ENCODE peak calls at places on chromosomes 6 and 20, in four cellular contexts. R is GM12878, L is IMR-90, U is K562. V is an unnamed sample.
A peak's percentile ranks its signal among the peaks of the same experiment; 100 is the strongest.

GRCh38 chr20:60215786-60216730 is 257.8 kb downstream of the CDH26 start:
- DNase-seq in R (no peak), L (no peak), U (no peak), V (no peak)

GRCh38 chr6:20014508-20014907 is 177.3 kb downstream of the ID4 start:
- DNase-seq in R (no peak), L (no peak), U (no peak), V (no peak)

GRCh38 chr6:54899986-54900385 is 53.4 kb downstream of the FAM83B start:
- DNase-seq in R (no peak), L (no peak), U (no peak), V (no peak)

GRCh38 chr6:57226221-57226620 is 4.1 kb upstream of the RAB23 start:
- DNase-seq in R (no peak), L (no peak), U (no peak), V (no peak)

GRCh38 chr6:158666637-158667359 is 16.9 kb downstream of the SYTL3 start:
- DNase-seq in R (no peak), L (peak; percentile 71), U (no peak), V (no peak)

GRCh38 chr6:29853245-29853644 is 25.6 kb downstream of the HLA-G start:
- DNase-seq in R (no peak), L (no peak), U (no peak), V (no peak)

GRCh38 chr6:2900221-2900807 is 2.8 kb downstream of the SERPINB9 start:
- DNase-seq in R (no peak), L (no peak), U (no peak), V (no peak)

GRCh38 chr6:56002336-56002735 is 126.9 kb upstream of the BMP5 start:
- DNase-seq in R (no peak), L (no peak), U (no peak), V (no peak)

GRCh38 chr20:47502271-47502730 is 614 bp downstream of the NCOA3 start:
- DNase-seq in R (no peak), L (peak; percentile 8), U (peak; percentile 44), V (no peak)

GRCh38 chr6:123926000-123926399 is 122.3 kb downstream of the NKAIN2 start:
- DNase-seq in R (no peak), L (peak; percentile 12), U (no peak), V (no peak)

GRCh38 chr6:19024737-19025136 is 637.6 kb downstream of the RNF144B start:
- DNase-seq in R (no peak), L (peak; percentile 15), U (peak; percentile 3), V (no peak)

GRCh38 chr6:150741633-150742200 is 123.8 kb upstream of the MTHFD1L start:
- DNase-seq in R (no peak), L (no peak), U (peak; percentile 31), V (peak; percentile 31)

GRCh38 chr6:140779341-140779740 is 1353.4 kb upstream of the GJE1 start:
- DNase-seq in R (no peak), L (peak; percentile 54), U (no peak), V (no peak)

GRCh38 chr6:26025047-26025893 is 62.0 kb upstream of the HFE start:
- DNase-seq in R (no peak), L (peak; percentile 91), U (peak; percentile 82), V (peak; percentile 80)

GRCh38 chr6:153056308-153056707 is 53.8 kb upstream of the MTRF1L start:
- DNase-seq in R (no peak), L (no peak), U (no peak), V (no peak)

GRCh38 chr6:4264076-4264475 is 128.7 kb upstream of the ECI2 start:
- DNase-seq in R (no peak), L (no peak), U (no peak), V (no peak)

GRCh38 chr6:148716811-148717210 is 30.0 kb upstream of the UST start:
- DNase-seq in R (no peak), L (no peak), U (no peak), V (no peak)

GRCh38 chr20:32333181-32333987 is 24.7 kb upstream of the ASXL1 start:
- DNase-seq in R (peak; percentile 81), L (no peak), U (peak; percentile 62), V (peak; percentile 21)

GRCh38 chr20:22180244-22180643 is 404.1 kb downstream of the FOXA2 start:
- DNase-seq in R (no peak), L (no peak), U (peak; percentile 9), V (no peak)

GRCh38 chr6:41966961-41967311 is 25.3 kb upstream of the CCND3 start:
- DNase-seq in R (no peak), L (peak; percentile 58), U (peak; percentile 84), V (peak; percentile 76)

GRCh38 chr20:17870063-17870740 is 98.4 kb downstream of the SNX5 start:
- DNase-seq in R (no peak), L (peak; percentile 32), U (no peak), V (no peak)

GRCh38 chr6:83613378-83613777 is 95.5 kb downstream of the SNAP91 start:
- DNase-seq in R (no peak), L (no peak), U (no peak), V (no peak)

GRCh38 chr20:45765307-45765910 is 26.3 kb downstream of the WFDC3 start:
- DNase-seq in R (no peak), L (no peak), U (no peak), V (no peak)

GRCh38 chr6:123022980-123023379 is 26.9 kb downstream of the CLVS2 start:
- DNase-seq in R (no peak), L (no peak), U (no peak), V (no peak)

GRCh38 chr6:21595265-21595950 is 1.9 kb downstream of the SOX4 start:
- DNase-seq in R (no peak), L (no peak), U (no peak), V (no peak)

GRCh38 chr6:15628499-15629131 is 34.2 kb downstream of the DTNBP1 start:
- DNase-seq in R (no peak), L (peak; percentile 94), U (peak; percentile 74), V (no peak)

GRCh38 chr6:36765943-36766648 is 68.5 kb downstream of the RAB44 start:
- DNase-seq in R (no peak), L (peak; percentile 76), U (peak; percentile 92), V (peak; percentile 65)

GRCh38 chr6:166411721-166412151 is 29.0 kb upstream of the MPC1 start:
- DNase-seq in R (no peak), L (no peak), U (no peak), V (no peak)

GRCh38 chr20:10919549-10920140 is 245.8 kb upstream of the JAG1 start:
- DNase-seq in R (no peak), L (peak; percentile 86), U (no peak), V (no peak)

GRCh38 chr6:26216015-26216885 is 129.0 kb downstream of the HFE start:
- DNase-seq in R (peak; percentile 100), L (peak; percentile 99), U (peak; percentile 98), V (peak; percentile 99)

GRCh38 chr6:84762220-84762940 is 2.0 kb downstream of the TBX18 start:
- DNase-seq in R (no peak), L (no peak), U (peak; percentile 68), V (peak; percentile 74)

GRCh38 chr20:12788936-12789335 is 219.8 kb upstream of the SPTLC3 start:
- DNase-seq in R (no peak), L (no peak), U (no peak), V (no peak)

GRCh38 chr6:90397929-90398674 is 101.5 kb upstream of the BACH2 start:
- DNase-seq in R (no peak), L (peak; percentile 32), U (no peak), V (peak; percentile 83)
- TF ChIP-seq FOS in R (no peak), L (no peak), U (peak; percentile 20), V (no peak)

GRCh38 chr6:43738267-43738676 is 31.7 kb upstream of the VEGFA start:
- DNase-seq in R (no peak), L (no peak), U (no peak), V (no peak)
- TF ChIP-seq FOS in R (no peak), L (no peak), U (no peak), V (no peak)

DNA sequence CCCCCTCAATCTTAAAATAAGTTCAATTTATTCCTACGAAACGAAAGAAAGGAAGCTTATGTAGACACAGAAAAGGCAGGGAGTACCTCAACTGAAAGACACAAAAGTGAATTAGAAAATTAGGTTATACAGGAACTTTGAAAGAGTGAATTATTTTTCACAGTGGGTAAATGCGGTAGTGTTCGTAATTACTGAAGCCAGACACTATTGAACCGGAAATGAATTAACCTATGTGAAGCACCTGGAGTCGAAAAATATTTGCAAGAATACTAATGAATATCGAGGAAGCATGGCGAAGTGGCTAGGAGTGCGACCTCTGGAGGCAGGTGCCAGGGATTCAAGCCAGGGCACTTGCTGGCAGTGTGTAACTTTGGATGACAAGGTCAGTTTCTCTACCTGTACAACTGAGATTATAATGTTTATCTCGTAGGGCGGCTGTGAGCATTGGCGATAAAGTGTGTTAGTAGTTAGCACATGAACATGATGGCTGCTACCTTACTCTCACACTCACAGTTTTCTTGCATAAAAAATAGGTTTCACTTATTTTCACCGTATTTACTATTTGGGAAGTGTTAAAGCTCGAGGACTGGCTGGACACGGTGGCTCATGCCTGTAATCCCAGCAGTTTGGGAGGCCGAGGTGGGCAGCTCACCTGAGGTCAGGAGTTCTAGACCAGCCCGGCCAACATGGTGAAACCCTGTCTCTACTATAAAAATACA is 542 bp upstream of the SLC18B1 start:
- DNase-seq in R (peak; percentile 63), L (peak; percentile 61), U (peak; percentile 90), V (peak; percentile 86)
- TF ChIP-seq FOS in R (no peak), L (no peak), U (no peak), V (no peak)

DNA sequence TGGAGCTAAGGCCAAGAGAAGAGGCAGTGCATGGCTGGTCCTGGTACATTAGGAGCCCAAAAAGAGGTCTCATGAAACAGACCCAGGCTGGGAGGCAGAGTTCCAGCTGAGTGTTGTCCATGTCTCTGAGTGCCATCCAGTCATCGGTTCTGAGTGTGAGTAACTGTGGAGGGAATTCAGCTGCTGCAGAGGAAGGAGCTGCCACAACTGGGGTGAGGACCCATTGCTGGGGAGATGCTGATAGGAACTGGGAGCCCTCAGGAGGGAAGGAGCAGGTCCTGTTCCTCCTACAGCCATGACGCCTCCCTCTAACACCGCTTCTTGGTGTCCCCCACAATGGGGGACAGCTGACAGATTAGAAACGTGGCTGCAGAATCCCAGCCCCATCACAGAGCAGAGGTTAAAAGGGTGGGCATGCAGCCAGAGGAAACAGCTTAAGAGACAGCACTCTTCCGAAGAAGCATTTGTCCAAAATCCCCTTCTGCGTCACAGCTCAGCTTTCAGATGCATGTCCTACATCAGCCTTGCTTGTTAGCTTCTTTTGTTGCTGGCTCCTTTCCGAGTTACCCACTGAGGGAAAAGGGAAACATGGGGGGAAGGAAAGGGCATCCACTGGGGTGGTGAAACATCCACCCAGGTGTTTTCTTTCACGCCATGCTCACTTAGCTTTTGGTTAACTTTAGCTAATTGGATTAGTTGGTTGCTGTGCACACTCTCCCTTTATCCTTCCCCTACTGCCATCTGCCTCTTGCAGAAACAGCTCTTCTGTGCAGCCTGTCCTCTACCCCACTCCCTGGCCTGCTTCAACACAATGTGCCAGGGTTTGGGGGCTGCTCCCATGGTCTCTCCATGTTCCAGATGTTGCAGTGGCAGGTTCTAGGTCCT is 239.2 kb downstream of the SYNDIG1 start:
- DNase-seq in R (no peak), L (peak; percentile 4), U (no peak), V (no peak)
- TF ChIP-seq FOS in R (no peak), L (no peak), U (no peak), V (no peak)

GRCh38 chr20:4597215-4597614 is 124.5 kb upstream of the PRND start:
- DNase-seq in R (no peak), L (no peak), U (no peak), V (no peak)

GRCh38 chr20:4591975-4592315 is 129.8 kb upstream of the PRND start:
- DNase-seq in R (no peak), L (no peak), U (no peak), V (no peak)

GRCh38 chr20:4593149-4593525 is 128.6 kb upstream of the PRND start:
- DNase-seq in R (no peak), L (no peak), U (no peak), V (no peak)

GRCh38 chr20:4592316-4593148 is 129.2 kb upstream of the PRND start:
- DNase-seq in R (no peak), L (no peak), U (peak; percentile 38), V (peak; percentile 48)
- TF ChIP-seq FOS in R (no peak), L (no peak), U (no peak), V (no peak)